ENCODE peak calls at places on chromosomes 5 and 9, in eight cellular contexts. C is HepG2, I is A549, F is sigmoid colon, J is transverse colon, W is tibial nerve, O is stomach, B is suprapubic skin. G is an unnamed sample.

GRCh38 chr9:20623021-20623747 is 885 bp upstream of the MLLT3 start:
- DNase-seq in C (no peak), I (peak), F (peak), J (peak), W (peak), O (peak), B (peak), G (peak)

GRCh38 chr5:14582797-14583137 is 1.2 kb downstream of the OTULINL start:
- DNase-seq in C (no peak), I (no peak), F (no peak), J (no peak), W (no peak), O (no peak), B (no peak), G (no peak)

GRCh38 chr5:109853362-109853761 is 163.6 kb downstream of the MAN2A1 start:
- DNase-seq in C (no peak), I (no peak), F (no peak), J (no peak), W (no peak), O (no peak), B (no peak), G (no peak)

GRCh38 chr5:115349001-115349817 is 52.8 kb upstream of the CCDC112 start:
- DNase-seq in C (peak), I (peak), F (no peak), J (peak), W (peak), O (peak), B (no peak), G (no peak)

GRCh38 chr9:88746744-88747398 is 211.9 kb downstream of the NXNL2 start:
- DNase-seq in C (no peak), I (no peak), F (no peak), J (no peak), W (no peak), O (no peak), B (no peak), G (no peak)

GRCh38 chr9:121510766-121511555 is 11.3 kb upstream of the GGTA1 start:
- DNase-seq in C (no peak), I (no peak), F (no peak), J (no peak), W (no peak), O (no peak), B (no peak), G (no peak)

GRCh38 chr9:21904371-21904770 is 89.8 kb downstream of the CDKN2A start:
- DNase-seq in C (no peak), I (no peak), F (no peak), J (no peak), W (no peak), O (no peak), B (no peak), G (no peak)

GRCh38 chr5:169696621-169697517 is 59.8 kb downstream of the DOCK2 start:
- DNase-seq in C (no peak), I (no peak), F (no peak), J (no peak), W (no peak), O (no peak), B (no peak), G (no peak)

GRCh38 chr9:128696923-128697707 is 5.2 kb upstream of the PKN3 start:
- DNase-seq in C (no peak), I (no peak), F (peak), J (no peak), W (no peak), O (no peak), B (no peak), G (no peak)

GRCh38 chr5:94423411-94423810 is 195.0 kb downstream of the KIAA0825 start:
- DNase-seq in C (no peak), I (no peak), F (no peak), J (no peak), W (no peak), O (no peak), B (no peak), G (no peak)

GRCh38 chr5:110038297-110038997 is 348.7 kb downstream of the MAN2A1 start:
- DNase-seq in C (no peak), I (no peak), F (no peak), J (no peak), W (no peak), O (no peak), B (no peak), G (no peak)

GRCh38 chr5:100846722-100847121 is 56.4 kb downstream of the ST8SIA4 start:
- DNase-seq in C (no peak), I (no peak), F (no peak), J (no peak), W (no peak), O (no peak), B (no peak), G (no peak)

GRCh38 chr9:5559659-5560058 is 49.3 kb downstream of the PDCD1LG2 start:
- DNase-seq in C (no peak), I (no peak), F (no peak), J (no peak), W (no peak), O (no peak), B (no peak), G (no peak)

GRCh38 chr9:117160254-117160653 is 254.6 kb downstream of the ASTN2 start:
- DNase-seq in C (no peak), I (no peak), F (no peak), J (no peak), W (no peak), O (no peak), B (no peak), G (no peak)

GRCh38 chr9:19480345-19480744 is 71.5 kb downstream of the ACER2 start:
- DNase-seq in C (no peak), I (no peak), F (no peak), J (no peak), W (no peak), O (no peak), B (no peak), G (no peak)

GRCh38 chr9:80878556-80878955 is 810.8 kb downstream of the TLE1 start:
- DNase-seq in C (no peak), I (no peak), F (no peak), J (no peak), W (no peak), O (no peak), B (no peak), G (no peak)

GRCh38 chr5:133252133-133252480 is 200.3 kb downstream of the HSPA4 start:
- DNase-seq in C (no peak), I (no peak), F (no peak), J (no peak), W (no peak), O (no peak), B (no peak), G (no peak)

GRCh38 chr5:56815657-56816545 is 552 bp downstream of the MAP3K1 start:
- DNase-seq in C (no peak), I (peak), F (peak), J (peak), W (no peak), O (peak), B (no peak), G (peak)

GRCh38 chr5:25963251-25964008 is 1075.0 kb downstream of the CDH9 start:
- DNase-seq in C (no peak), I (peak), F (no peak), J (no peak), W (peak), O (no peak), B (no peak), G (no peak)

GRCh38 chr5:150574818-150575537 is 65.5 kb upstream of the SYNPO start:
- DNase-seq in C (no peak), I (no peak), F (peak), J (no peak), W (no peak), O (no peak), B (no peak), G (peak)

GRCh38 chr9:90044710-90045151 is 439.9 kb downstream of the GADD45G start:
- DNase-seq in C (peak), I (peak), F (no peak), J (no peak), W (no peak), O (no peak), B (peak), G (no peak)

GRCh38 chr5:1510631-1511030 is 13.1 kb downstream of the LPCAT1 start:
- DNase-seq in C (no peak), I (no peak), F (peak), J (peak), W (no peak), O (no peak), B (no peak), G (peak)

GRCh38 chr9:121822093-121823085 is 171.0 kb downstream of the DAB2IP start:
- DNase-seq in C (no peak), I (no peak), F (no peak), J (no peak), W (no peak), O (no peak), B (no peak), G (no peak)

GRCh38 chr9:112173489-112174222 is 1.4 kb downstream of the SUSD1 start:
- DNase-seq in C (no peak), I (no peak), F (no peak), J (peak), W (no peak), O (no peak), B (no peak), G (no peak)

GRCh38 chr5:175378444-175379028 is 65.4 kb downstream of the DRD1 start:
- DNase-seq in C (no peak), I (peak), F (no peak), J (no peak), W (no peak), O (no peak), B (no peak), G (no peak)

DNA sequence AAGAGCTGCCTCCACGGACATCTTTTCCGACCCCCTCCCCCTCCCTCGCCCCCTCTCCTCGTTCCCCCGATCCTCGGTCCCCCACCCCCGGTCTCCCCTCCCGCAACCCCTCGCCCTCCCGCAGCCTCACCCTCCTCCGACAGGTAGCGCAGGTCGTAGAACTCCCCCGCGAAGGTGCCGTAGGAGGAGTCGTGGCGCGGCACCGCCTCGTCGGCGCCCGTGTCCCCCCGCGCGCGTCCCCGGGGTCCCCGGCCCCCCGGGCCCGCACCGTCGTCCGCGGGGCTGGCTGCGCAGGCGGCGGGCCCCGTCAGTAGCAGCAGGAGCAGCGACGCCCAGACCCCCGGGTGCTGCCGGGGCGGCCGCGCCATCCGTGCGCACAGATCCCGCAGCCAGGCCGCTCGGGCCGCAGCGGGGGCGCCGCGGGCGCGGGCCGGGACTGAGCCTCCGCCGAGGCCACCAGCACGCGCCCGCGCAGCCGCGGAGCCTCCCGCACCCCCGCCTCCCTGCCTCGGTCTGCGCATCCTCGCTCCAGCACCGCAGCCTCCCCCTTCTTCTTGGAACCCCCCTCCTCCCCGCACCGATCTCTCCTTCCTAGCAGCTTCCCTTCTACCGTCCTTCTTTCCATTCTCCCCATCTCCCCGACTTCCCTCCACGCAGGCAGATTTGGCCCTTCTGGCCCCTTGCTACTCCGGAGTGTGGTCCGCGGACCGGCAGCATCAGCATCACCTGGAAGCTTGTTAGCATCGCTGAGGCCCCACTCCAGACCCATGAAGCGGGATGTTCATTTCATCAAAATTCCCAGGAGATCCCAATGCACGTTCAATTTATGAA is at the start of gene FRRS1L:
- DNase-seq in C (no peak), I (no peak), F (no peak), J (no peak), W (no peak), O (no peak), B (no peak), G (peak)
- H3K4me3 ChIP-seq in C (no peak), I (peak), F (peak), J (no peak), W (peak), O (peak), B (peak), G (peak)

GRCh38 chr5:157670662-157671591 is at the start of gene C5orf52:
- DNase-seq in C (peak), I (peak), F (peak), J (peak), W (no peak), O (no peak), B (no peak), G (peak)

GRCh38 chr5:157669701-157670097 is 1.6 kb upstream of the C5orf52 start:
- DNase-seq in C (no peak), I (no peak), F (no peak), J (no peak), W (no peak), O (no peak), B (no peak), G (no peak)

GRCh38 chr5:157668356-157668755 is 3.0 kb upstream of the C5orf52 start:
- DNase-seq in C (no peak), I (no peak), F (no peak), J (no peak), W (no peak), O (no peak), B (no peak), G (no peak)

GRCh38 chr5:157672976-157673375 is 1.6 kb downstream of the C5orf52 start:
- DNase-seq in C (no peak), I (no peak), F (no peak), J (no peak), W (no peak), O (no peak), B (no peak), G (no peak)

GRCh38 chr5:157671592-157672330 is 428 bp downstream of the C5orf52 start:
- DNase-seq in C (no peak), I (no peak), F (no peak), J (no peak), W (no peak), O (no peak), B (no peak), G (no peak)
- TF ChIP-seq EP300 in C (no peak), I (no peak), F (no peak), J (no peak), W (no peak), O (no peak), B (no peak), G (no peak)

GRCh38 chr9:106920701-106921283 is 57.8 kb downstream of the ZNF462 start:
- DNase-seq in C (peak), I (no peak), F (no peak), J (peak), W (no peak), O (peak), B (no peak), G (no peak)
- H3K4me3 ChIP-seq in C (no peak), I (no peak), F (no peak), J (no peak), W (no peak), O (no peak), B (peak), G (no peak)

DNA sequence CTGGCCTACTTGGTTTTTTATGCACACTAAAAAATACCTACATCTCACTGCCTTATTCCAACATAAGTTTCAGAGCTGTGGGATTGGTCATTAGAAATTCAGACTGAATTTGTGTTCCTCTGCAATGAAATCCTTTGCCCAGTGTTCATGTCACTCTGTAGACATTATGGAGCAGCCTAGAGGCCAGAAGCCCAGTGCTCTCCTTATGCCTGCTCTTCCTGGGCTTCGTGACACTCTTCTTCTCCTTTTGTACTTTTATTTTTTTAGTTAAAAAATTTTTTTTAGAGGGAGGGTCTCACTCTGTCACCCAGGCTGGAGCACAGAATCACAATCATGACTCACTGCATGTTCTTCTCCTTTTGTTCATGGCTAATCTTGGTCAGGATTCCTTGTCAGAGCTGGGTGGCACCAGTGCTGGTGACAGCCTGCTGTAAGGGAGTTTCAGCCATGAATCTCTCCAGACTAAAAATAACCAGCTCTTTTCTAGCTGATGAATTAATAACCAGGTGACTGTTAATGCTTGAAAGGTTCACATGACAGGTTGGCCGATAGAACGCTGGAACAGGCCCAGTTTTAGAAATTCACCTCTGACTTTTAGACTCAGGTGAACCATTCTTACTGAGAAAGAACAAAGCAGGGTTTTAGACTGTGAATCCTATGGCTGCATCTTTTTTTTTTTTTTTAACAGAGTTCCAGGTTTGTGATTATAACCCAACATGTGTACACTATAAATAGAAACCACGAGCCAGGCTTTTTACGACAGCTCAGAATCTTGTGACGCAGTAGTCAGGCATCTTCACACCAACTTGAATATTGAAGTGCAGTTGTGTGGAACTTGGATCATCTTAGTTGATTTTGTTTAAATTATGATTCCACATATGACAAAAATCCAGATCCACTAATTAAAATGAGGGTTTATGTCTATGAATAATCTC is 34.0 kb upstream of the C5orf47 start:
- DNase-seq in C (no peak), I (no peak), F (peak), J (no peak), W (no peak), O (no peak), B (no peak), G (no peak)
- TF ChIP-seq EP300 in C (no peak), I (no peak), F (peak), J (no peak), W (no peak), O (no peak), B (no peak), G (no peak)

DNA sequence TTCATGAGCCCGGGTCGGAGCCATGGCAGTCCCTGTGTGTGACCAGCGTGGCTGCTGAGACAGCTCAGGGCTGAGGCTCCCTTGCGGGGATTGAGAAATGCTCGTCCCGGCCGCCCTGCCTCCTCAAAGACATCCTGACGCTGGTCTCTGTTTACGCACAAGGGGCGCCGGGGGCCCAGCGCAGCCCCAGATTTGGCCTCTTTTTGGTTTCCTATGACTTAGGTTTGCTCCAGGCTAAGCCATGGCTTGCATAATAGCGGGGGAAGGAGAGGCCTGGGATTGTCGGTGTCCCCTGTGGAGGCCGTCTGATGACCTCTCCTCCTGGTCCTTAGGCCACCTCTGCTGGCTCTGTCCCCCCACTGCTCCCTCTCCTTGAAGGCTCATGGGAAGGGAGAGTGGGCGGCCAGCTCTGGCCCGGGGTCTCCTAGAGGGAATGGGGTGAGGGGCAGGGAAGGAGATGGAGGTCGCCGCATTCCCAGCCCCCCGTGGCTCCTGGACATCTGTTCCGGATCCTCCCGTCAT is 3.5 kb downstream of the LAMC3 start:
- DNase-seq in C (no peak), I (no peak), F (no peak), J (no peak), W (no peak), O (no peak), B (no peak), G (no peak)
- H3K4me3 ChIP-seq in C (no peak), I (no peak), F (no peak), J (no peak), W (no peak), O (no peak), B (no peak), G (no peak)

DNA sequence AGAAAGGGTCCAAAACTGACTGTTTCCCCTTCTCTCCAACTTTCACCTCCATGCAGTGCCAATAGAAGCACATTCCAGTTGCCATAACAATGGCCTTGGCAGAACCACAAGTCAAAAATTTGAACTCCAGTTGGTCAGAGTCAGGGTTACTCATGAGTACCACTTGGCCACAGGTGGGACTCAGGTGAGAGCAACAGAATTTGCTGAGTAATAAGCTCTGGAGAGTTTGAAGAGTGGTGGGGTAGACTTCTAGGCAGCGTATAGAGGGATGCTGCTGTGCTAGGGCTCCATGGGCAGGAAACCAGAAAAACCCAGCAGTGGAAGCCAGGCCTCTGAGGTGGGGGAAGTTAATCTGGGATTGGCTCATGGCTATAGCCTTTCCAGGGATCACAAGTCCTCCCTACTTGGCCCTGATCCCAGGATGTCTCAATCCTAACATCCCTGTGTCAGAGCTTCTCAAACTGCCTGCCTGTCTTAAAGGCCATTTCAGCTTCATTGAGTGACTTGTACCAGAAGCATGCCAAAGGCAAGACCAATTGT is 30.2 kb downstream of the SNX18 start:
- DNase-seq in C (peak), I (no peak), F (peak), J (peak), W (peak), O (no peak), B (no peak), G (peak)
- TF ChIP-seq EP300 in C (no peak), I (no peak), F (no peak), J (no peak), W (peak), O (no peak), B (no peak), G (no peak)

GRCh38 chr5:142023836-142024235 is 11.0 kb upstream of the GNPDA1 start:
- DNase-seq in C (no peak), I (no peak), F (no peak), J (no peak), W (no peak), O (no peak), B (no peak), G (no peak)

GRCh38 chr5:142020122-142020659 is 7.4 kb upstream of the GNPDA1 start:
- DNase-seq in C (no peak), I (no peak), F (no peak), J (no peak), W (no peak), O (no peak), B (no peak), G (no peak)

GRCh38 chr5:142024771-142025304 is 12.0 kb upstream of the GNPDA1 start:
- DNase-seq in C (peak), I (peak), F (peak), J (peak), W (peak), O (peak), B (peak), G (peak)

GRCh38 chr5:142025637-142026036 is 12.8 kb upstream of the GNPDA1 start:
- DNase-seq in C (no peak), I (no peak), F (no peak), J (no peak), W (no peak), O (no peak), B (no peak), G (no peak)
- H3K4me3 ChIP-seq in C (no peak), I (peak), F (no peak), J (no peak), W (no peak), O (peak), B (peak), G (peak)

DNA sequence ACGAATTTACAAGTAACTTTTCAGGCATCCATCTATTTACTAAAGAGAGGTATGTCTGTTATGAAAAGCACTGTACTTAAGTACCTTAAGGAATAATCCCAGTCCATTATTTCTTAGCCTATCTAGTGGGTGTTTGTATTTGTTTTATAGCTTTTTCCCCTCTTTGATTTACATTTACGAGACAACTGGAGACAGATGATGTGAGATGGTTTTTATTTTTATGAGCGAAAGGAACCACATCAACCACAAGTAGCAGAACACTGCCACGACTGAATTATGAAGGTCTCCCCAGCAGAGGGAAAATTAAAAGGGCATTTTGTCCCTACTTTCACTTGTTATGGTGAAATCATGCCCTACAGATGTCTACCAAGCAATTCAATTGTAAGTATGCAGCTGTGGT is 357.8 kb downstream of the NFIB start:
- DNase-seq in C (no peak), I (no peak), F (no peak), J (no peak), W (no peak), O (no peak), B (no peak), G (no peak)
- TF ChIP-seq EP300 in C (no peak), I (no peak), F (no peak), J (no peak), W (no peak), O (no peak), B (no peak), G (no peak)